ENCODE peak calls at places on chromosomes 12 and 14, in six cellular contexts. C is heart right ventricle; T is tibial artery; V is stimulated activated CD8-positive, alpha-beta memory T cell treated with anti-CD3 and anti-CD28 coated beads, Interleukin-15, amount 100 ng/mL, for 48 hours; Y is cardiac septum; Z is posterior cingulate gyrus. X is an unnamed sample.

GRCh38 chr12:49092086-49092815 is 2.4 kb downstream of the DHH start:
- DNase-seq in V (peak), T (no peak), Z (no peak), C (peak), Y (no peak), X (no peak)

GRCh38 chr12:130714591-130715149 is 1.4 kb downstream of the RIMBP2 start:
- DNase-seq in Y (no peak), C (no peak), T (no peak), Z (no peak), V (no peak), X (no peak)

GRCh38 chr12:32197421-32197820 is 90.8 kb downstream of the BICD1 start:
- DNase-seq in V (no peak), C (no peak), Y (no peak), T (no peak), Z (no peak), X (no peak)

GRCh38 chr14:52835122-52835903 is 43.9 kb upstream of the GNPNAT1 start:
- DNase-seq in T (no peak), Y (no peak), C (no peak), V (no peak), Z (no peak), X (no peak)

GRCh38 chr12:51883998-51884675 is 3.8 kb upstream of the ANKRD33 start:
- DNase-seq in V (no peak), T (no peak), Y (no peak), Z (no peak), C (no peak), X (no peak)

GRCh38 chr12:29733060-29733459 is 50.7 kb downstream of the TMTC1 start:
- DNase-seq in Z (no peak), T (no peak), C (no peak), Y (no peak), V (no peak), X (no peak)

GRCh38 chr12:124332068-124332672 is 37.3 kb downstream of the RFLNA start:
- DNase-seq in T (no peak), V (no peak), Y (no peak), C (no peak), Z (no peak), X (no peak)

GRCh38 chr14:90495357-90496276 is 98.8 kb downstream of the CALM1 start:
- DNase-seq in T (peak), C (no peak), V (no peak), Y (no peak), Z (no peak), X (no peak)

GRCh38 chr14:68210729-68211299 is 391.2 kb downstream of the RAD51B start:
- DNase-seq in C (no peak), Y (no peak), T (no peak), V (peak), Z (no peak), X (no peak)

GRCh38 chr12:55495490-55495889 is 3.3 kb downstream of the OR6C68 start:
- DNase-seq in Y (no peak), V (no peak), Z (no peak), T (no peak), C (no peak), X (no peak)

GRCh38 chr12:87323369-87323768 is 705.8 kb downstream of the C12orf50 start:
- DNase-seq in Z (no peak), T (no peak), V (no peak), C (no peak), Y (no peak), X (no peak)

GRCh38 chr12:93221841-93222240 is 155.9 kb upstream of the NUDT4 start:
- DNase-seq in Z (no peak), V (no peak), C (no peak), Y (no peak), T (no peak), X (no peak)

GRCh38 chr14:23562822-23563472 is 4.6 kb downstream of the AP1G2 start:
- DNase-seq in Z (no peak), C (no peak), T (no peak), V (no peak), Y (no peak), X (peak)

GRCh38 chr12:31866523-31866922 is 92.7 kb upstream of the RESF1 start:
- DNase-seq in V (no peak), Z (no peak), C (no peak), Y (no peak), T (no peak), X (no peak)

GRCh38 chr14:69056389-69056788 is 77.3 kb upstream of the ACTN1 start:
- DNase-seq in C (no peak), Z (no peak), V (no peak), Y (no peak), T (no peak), X (peak)

GRCh38 chr14:26863736-26864135 is 265.9 kb upstream of the NOVA1 start:
- DNase-seq in C (no peak), Z (no peak), Y (no peak), T (no peak), V (no peak), X (no peak)

GRCh38 chr12:104457746-104458644 is 1.2 kb downstream of the CHST11 start:
- DNase-seq in Y (peak), Z (no peak), V (no peak), C (peak), T (peak), X (peak)

GRCh38 chr12:64635356-64635998 is 25.2 kb downstream of the RASSF3 start:
- DNase-seq in C (no peak), Z (no peak), Y (no peak), T (no peak), V (no peak), X (no peak)

GRCh38 chr12:5377997-5378596 is 53.8 kb upstream of the NTF3 start:
- DNase-seq in T (no peak), Y (no peak), C (no peak), V (no peak), Z (no peak), X (no peak)

GRCh38 chr12:4769073-4769472 is 48.9 kb downstream of the GALNT8 start:
- DNase-seq in Z (no peak), V (no peak), T (no peak), Y (no peak), C (no peak), X (no peak)

GRCh38 chr14:95507701-95508103 is 8.7 kb downstream of the SYNE3 start:
- DNase-seq in Y (no peak), C (no peak), V (no peak), Z (no peak), T (peak), X (no peak)

GRCh38 chr14:59236195-59236594 is 47.7 kb downstream of the DAAM1 start:
- DNase-seq in T (no peak), V (no peak), Y (no peak), C (no peak), Z (no peak), X (no peak)

GRCh38 chr14:86739761-86740160 is 1209.8 kb downstream of the FLRT2 start:
- DNase-seq in V (no peak), C (no peak), Z (no peak), T (no peak), Y (no peak), X (no peak)

GRCh38 chr14:76762617-76763361 is 1.5 kb downstream of the VASH1 start:
- DNase-seq in Z (no peak), Y (peak), T (peak), C (no peak), V (no peak), X (no peak)

GRCh38 chr14:105256292-105256960 is 8.1 kb downstream of the BTBD6 start:
- DNase-seq in C (no peak), Z (no peak), Y (no peak), T (peak), V (no peak), X (no peak)

GRCh38 chr14:57352771-57353170 is 37.6 kb upstream of the NAA30 start:
- DNase-seq in C (no peak), T (no peak), Z (no peak), V (no peak), Y (no peak), X (no peak)

GRCh38 chr12:50415899-50416479 is 15.3 kb downstream of the LARP4 start:
- DNase-seq in T (no peak), C (no peak), V (no peak), Z (no peak), Y (no peak), X (no peak)

GRCh38 chr12:121238604-121239334 is 28.8 kb downstream of the P2RX4 start:
- DNase-seq in V (no peak), T (no peak), Z (peak), C (no peak), Y (no peak), X (no peak)